ENCODE peak calls at places on chromosomes 7 and 10, in six cellular contexts. One of them, this sample, is unnamed.

GRCh38 chr10:47381427-47382379 is 2.4 kb downstream of the ZNF488 start:
- DNase-seq in H9: peak
- DNase-seq in left lung: no peak
- DNase-seq in AG09319: no peak
- DNase-seq in Calu3: no peak
- DNase-seq in IMR-90: no peak
- DNase-seq in this sample: peak

GRCh38 chr7:106070201-106070551 is 41.9 kb downstream of the SYPL1 start:
- DNase-seq in H9: no peak
- DNase-seq in left lung: no peak
- DNase-seq in AG09319: no peak
- DNase-seq in Calu3: peak
- DNase-seq in IMR-90: no peak
- DNase-seq in this sample: no peak

GRCh38 chr10:98403812-98404504 is 11.0 kb downstream of the PYROXD2 start:
- DNase-seq in H9: no peak
- DNase-seq in left lung: no peak
- DNase-seq in AG09319: no peak
- DNase-seq in Calu3: no peak
- DNase-seq in IMR-90: peak
- DNase-seq in this sample: no peak

GRCh38 chr7:121107923-121108498 is 119.5 kb downstream of the CPED1 start:
- DNase-seq in H9: no peak
- DNase-seq in left lung: no peak
- DNase-seq in AG09319: peak
- DNase-seq in Calu3: peak
- DNase-seq in IMR-90: peak
- DNase-seq in this sample: no peak

GRCh38 chr7:147079083-147079482 is 962.5 kb downstream of the CNTNAP2 start:
- DNase-seq in H9: no peak
- DNase-seq in left lung: no peak
- DNase-seq in AG09319: no peak
- DNase-seq in Calu3: no peak
- DNase-seq in IMR-90: no peak
- DNase-seq in this sample: no peak

GRCh38 chr10:77296534-77297369 is 340.9 kb downstream of the KCNMA1 start:
- DNase-seq in H9: no peak
- DNase-seq in left lung: no peak
- DNase-seq in AG09319: no peak
- DNase-seq in Calu3: no peak
- DNase-seq in IMR-90: no peak
- DNase-seq in this sample: no peak

GRCh38 chr7:104207348-104207730 is 474 bp downstream of the ORC5 start:
- DNase-seq in H9: no peak
- DNase-seq in left lung: no peak
- DNase-seq in AG09319: no peak
- DNase-seq in Calu3: no peak
- DNase-seq in IMR-90: peak
- DNase-seq in this sample: no peak

GRCh38 chr10:46092523-46093195 is 46.6 kb upstream of the MSMB start:
- DNase-seq in H9: no peak
- DNase-seq in left lung: no peak
- DNase-seq in AG09319: no peak
- DNase-seq in Calu3: no peak
- DNase-seq in IMR-90: no peak
- DNase-seq in this sample: no peak

GRCh38 chr10:75399461-75400162 is 2.0 kb downstream of the ZNF503 start:
- DNase-seq in H9: peak
- DNase-seq in left lung: peak
- DNase-seq in AG09319: no peak
- DNase-seq in Calu3: peak
- DNase-seq in IMR-90: peak
- DNase-seq in this sample: peak

GRCh38 chr7:2609001-2609411 is 22.8 kb upstream of the TTYH3 start:
- DNase-seq in H9: peak
- DNase-seq in left lung: no peak
- DNase-seq in AG09319: no peak
- DNase-seq in Calu3: no peak
- DNase-seq in IMR-90: peak
- DNase-seq in this sample: no peak

GRCh38 chr10:97517778-97518561 is 19.2 kb downstream of the UBTD1 start:
- DNase-seq in H9: peak
- DNase-seq in left lung: no peak
- DNase-seq in AG09319: no peak
- DNase-seq in Calu3: peak
- DNase-seq in IMR-90: no peak
- DNase-seq in this sample: no peak

GRCh38 chr7:16320261-16320660 is 101.1 kb downstream of the CRPPA start:
- DNase-seq in H9: no peak
- DNase-seq in left lung: no peak
- DNase-seq in AG09319: no peak
- DNase-seq in Calu3: no peak
- DNase-seq in IMR-90: no peak
- DNase-seq in this sample: no peak

GRCh38 chr10:3193751-3194150 is 21.2 kb upstream of the PITRM1 start:
- DNase-seq in H9: no peak
- DNase-seq in left lung: no peak
- DNase-seq in AG09319: no peak
- DNase-seq in Calu3: no peak
- DNase-seq in IMR-90: no peak
- DNase-seq in this sample: no peak

GRCh38 chr7:30888783-30889182 is 22.9 kb upstream of the AQP1 start:
- DNase-seq in H9: no peak
- DNase-seq in left lung: peak
- DNase-seq in AG09319: peak
- DNase-seq in Calu3: peak
- DNase-seq in IMR-90: peak
- DNase-seq in this sample: no peak

GRCh38 chr7:55486991-55487390 is 85.3 kb downstream of the VOPP1 start:
- DNase-seq in H9: no peak
- DNase-seq in left lung: no peak
- DNase-seq in AG09319: no peak
- DNase-seq in Calu3: no peak
- DNase-seq in IMR-90: no peak
- DNase-seq in this sample: no peak

GRCh38 chr7:2353650-2354172 is 916 bp upstream of the EIF3B start:
- DNase-seq in H9: peak
- DNase-seq in left lung: peak
- DNase-seq in AG09319: peak
- DNase-seq in Calu3: peak
- DNase-seq in IMR-90: peak
- DNase-seq in this sample: peak

GRCh38 chr7:28483112-28483511 is 70.8 kb downstream of the CREB5 start:
- DNase-seq in H9: no peak
- DNase-seq in left lung: no peak
- DNase-seq in AG09319: no peak
- DNase-seq in Calu3: no peak
- DNase-seq in IMR-90: peak
- DNase-seq in this sample: no peak

GRCh38 chr10:82402901-82403300 is 527.9 kb downstream of the NRG3 start:
- DNase-seq in H9: no peak
- DNase-seq in left lung: no peak
- DNase-seq in AG09319: no peak
- DNase-seq in Calu3: no peak
- DNase-seq in IMR-90: no peak
- DNase-seq in this sample: no peak

GRCh38 chr7:100132697-100133137 is 6.0 kb downstream of the MBLAC1 start:
- DNase-seq in H9: peak
- DNase-seq in left lung: peak
- DNase-seq in AG09319: peak
- DNase-seq in Calu3: peak
- DNase-seq in IMR-90: peak
- DNase-seq in this sample: no peak

GRCh38 chr10:23065549-23065948 is 29.8 kb upstream of the MSRB2 start:
- DNase-seq in H9: no peak
- DNase-seq in left lung: peak
- DNase-seq in AG09319: peak
- DNase-seq in Calu3: peak
- DNase-seq in IMR-90: peak
- DNase-seq in this sample: no peak
- TF ChIP-seq CTCF in H9: no peak
- TF ChIP-seq CTCF in left lung: no peak
- TF ChIP-seq CTCF in AG09319: no peak
- TF ChIP-seq CTCF in Calu3: no peak
- TF ChIP-seq CTCF in IMR-90: no peak
- TF ChIP-seq CTCF in this sample: no peak

DNA sequence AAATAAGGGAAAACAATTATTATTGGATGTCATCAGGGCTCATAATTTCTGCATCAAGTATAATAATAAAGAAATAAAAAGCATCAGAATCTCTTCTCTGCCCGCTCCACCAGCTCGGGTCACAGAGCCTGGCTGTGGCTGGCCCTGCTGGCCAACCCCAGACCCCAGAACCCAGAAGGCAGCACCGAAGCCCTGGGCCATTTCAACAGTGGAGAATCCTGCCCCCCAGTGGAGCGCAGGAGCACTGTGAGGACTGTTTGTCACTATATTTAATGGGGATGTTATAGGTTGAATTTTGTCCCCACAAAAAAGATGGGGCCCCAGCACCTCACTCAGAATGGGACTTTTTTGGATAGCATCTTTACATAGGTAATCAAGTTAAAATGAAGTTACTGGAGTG is 27.3 kb downstream of the DENND11 start:
- DNase-seq in H9: peak
- DNase-seq in left lung: no peak
- DNase-seq in AG09319: no peak
- DNase-seq in Calu3: peak
- DNase-seq in IMR-90: no peak
- DNase-seq in this sample: no peak
- TF ChIP-seq CTCF in H9: peak
- TF ChIP-seq CTCF in left lung: peak
- TF ChIP-seq CTCF in AG09319: peak
- TF ChIP-seq CTCF in Calu3: peak
- TF ChIP-seq CTCF in IMR-90: peak
- TF ChIP-seq CTCF in this sample: peak

DNA sequence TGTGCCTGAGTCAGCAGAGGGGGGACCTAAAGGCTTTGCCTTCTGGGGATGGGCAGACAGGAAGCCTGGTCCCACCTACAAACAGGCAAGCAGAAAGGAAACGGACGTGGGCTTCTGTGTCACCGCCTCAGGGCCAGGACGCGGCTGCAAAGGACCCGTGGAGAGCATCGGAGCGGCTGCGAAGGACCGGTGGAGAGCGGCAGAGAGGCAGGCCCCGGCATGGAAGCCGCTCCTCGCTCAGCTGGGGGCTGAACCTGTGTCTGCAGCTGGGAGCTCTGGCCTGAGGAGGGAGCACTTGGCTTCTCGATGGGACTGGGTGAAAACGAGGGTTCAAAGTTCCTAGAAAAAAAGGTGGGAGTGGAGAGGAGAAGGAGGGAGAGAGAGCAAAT is 125.4 kb upstream of the PPP2R2D start:
- DNase-seq in H9: peak
- DNase-seq in left lung: no peak
- DNase-seq in AG09319: no peak
- DNase-seq in Calu3: no peak
- DNase-seq in IMR-90: no peak
- DNase-seq in this sample: no peak
- TF ChIP-seq CTCF in H9: peak
- TF ChIP-seq CTCF in left lung: no peak
- TF ChIP-seq CTCF in AG09319: no peak
- TF ChIP-seq CTCF in Calu3: no peak
- TF ChIP-seq CTCF in IMR-90: no peak
- TF ChIP-seq CTCF in this sample: no peak

GRCh38 chr7:152025077-152025936 is at the start of gene GALNT11:
- DNase-seq in H9: peak
- DNase-seq in left lung: peak
- DNase-seq in AG09319: peak
- DNase-seq in Calu3: peak
- DNase-seq in IMR-90: peak
- DNase-seq in this sample: peak
- TF ChIP-seq CTCF in H9: peak
- TF ChIP-seq CTCF in left lung: no peak
- TF ChIP-seq CTCF in AG09319: peak
- TF ChIP-seq CTCF in Calu3: peak
- TF ChIP-seq CTCF in IMR-90: peak
- TF ChIP-seq CTCF in this sample: peak

GRCh38 chr10:88689366-88689765 is 16.7 kb upstream of the LIPK start:
- DNase-seq in H9: no peak
- DNase-seq in left lung: no peak
- DNase-seq in AG09319: no peak
- DNase-seq in Calu3: no peak
- DNase-seq in IMR-90: no peak
- DNase-seq in this sample: no peak

GRCh38 chr10:88687853-88688467 is 18.1 kb upstream of the LIPK start:
- DNase-seq in H9: no peak
- DNase-seq in left lung: no peak
- DNase-seq in AG09319: no peak
- DNase-seq in Calu3: no peak
- DNase-seq in IMR-90: peak
- DNase-seq in this sample: no peak

DNA sequence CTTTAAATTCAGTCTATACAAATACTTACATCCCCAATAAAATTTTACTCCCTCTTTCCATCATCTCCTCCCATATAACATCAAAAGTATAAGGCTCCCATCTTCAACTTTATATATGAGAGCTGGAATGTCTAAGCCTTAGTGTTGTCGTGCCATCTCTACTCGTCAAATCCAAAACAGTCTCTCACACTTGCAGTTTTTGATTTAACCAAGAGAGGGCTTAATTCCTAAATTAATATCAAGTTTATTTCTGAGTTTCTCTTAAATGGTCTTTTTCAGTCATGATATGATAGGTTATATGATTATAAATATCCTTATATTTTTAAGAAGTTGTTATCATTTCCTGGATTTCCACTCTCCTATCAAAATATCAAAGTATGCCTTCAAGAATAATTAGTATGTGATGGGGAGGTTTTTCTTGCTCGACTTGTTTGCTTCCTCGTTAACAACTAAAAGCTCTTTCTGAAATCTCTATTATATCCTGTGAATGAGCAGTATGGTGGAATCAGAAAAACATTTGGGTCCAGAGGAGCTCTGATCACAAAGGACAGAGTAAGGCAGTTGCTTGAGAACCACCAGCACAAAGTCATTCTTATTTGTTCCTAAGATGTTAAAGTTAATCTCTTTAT is 12.5 kb upstream of the LIPK start:
- DNase-seq in H9: no peak
- DNase-seq in left lung: no peak
- DNase-seq in AG09319: no peak
- DNase-seq in Calu3: no peak
- DNase-seq in IMR-90: no peak
- DNase-seq in this sample: no peak
- TF ChIP-seq CTCF in H9: peak
- TF ChIP-seq CTCF in left lung: no peak
- TF ChIP-seq CTCF in AG09319: peak
- TF ChIP-seq CTCF in Calu3: no peak
- TF ChIP-seq CTCF in IMR-90: peak
- TF ChIP-seq CTCF in this sample: peak

GRCh38 chr10:37754538-37755323 is 102.7 kb downstream of the ZNF248 start:
- DNase-seq in H9: no peak
- DNase-seq in left lung: no peak
- DNase-seq in AG09319: no peak
- DNase-seq in Calu3: no peak
- DNase-seq in IMR-90: no peak
- DNase-seq in this sample: no peak
- TF ChIP-seq CTCF in H9: no peak
- TF ChIP-seq CTCF in left lung: peak
- TF ChIP-seq CTCF in AG09319: peak
- TF ChIP-seq CTCF in Calu3: no peak
- TF ChIP-seq CTCF in IMR-90: peak
- TF ChIP-seq CTCF in this sample: no peak

This sample was measured in type B pancreatic cell.